ENCODE peak calls at places on chromosomes 7 and 10, in seven cellular contexts. F is GM23338, T is fibroblast of lung, E is hepatocyte, R is cardiac muscle cell, H is AG10803, Y is dorsolateral prefrontal cortex. A is an unnamed sample.

GRCh38 chr7:26166681-26167266 is 14.8 kb downstream of the NFE2L3 start:
- DNase-seq in F (no peak), T (no peak), E (no peak), R (no peak), H (no peak), Y (no peak), A (no peak)

GRCh38 chr10:125175807-125176206 is 15.4 kb upstream of the CTBP2 start:
- DNase-seq in F (no peak), T (no peak), E (no peak), R (peak), H (no peak), Y (no peak), A (no peak)

GRCh38 chr7:158431941-158432347 is 155.7 kb downstream of the PTPRN2 start:
- DNase-seq in F (no peak), T (peak), E (peak), R (peak), H (no peak), Y (no peak), A (peak)

GRCh38 chr7:128831994-128832879 is 2.0 kb downstream of the FLNC start:
- DNase-seq in F (peak), T (peak), E (peak), R (peak), H (peak), Y (no peak), A (peak)

GRCh38 chr10:88108115-88108610 is 244.7 kb downstream of the PTEN start:
- DNase-seq in F (no peak), T (no peak), E (no peak), R (no peak), H (no peak), Y (no peak), A (no peak)

GRCh38 chr7:55158541-55158940 is 139.7 kb downstream of the EGFR start:
- DNase-seq in F (no peak), T (no peak), E (peak), R (no peak), H (peak), Y (no peak), A (peak)

GRCh38 chr10:12723240-12723639 is 278.3 kb downstream of the CCDC3 start:
- DNase-seq in F (no peak), T (no peak), E (no peak), R (no peak), H (no peak), Y (no peak), A (no peak)

GRCh38 chr7:30931161-30931926 is 19.7 kb downstream of the AQP1 start:
- DNase-seq in F (peak), T (no peak), E (peak), R (peak), H (peak), Y (no peak), A (peak)

GRCh38 chr7:92685146-92686042 is 95.2 kb upstream of the FAM133B start:
- DNase-seq in F (peak), T (no peak), E (no peak), R (no peak), H (no peak), Y (no peak), A (no peak)

GRCh38 chr7:45160374-45160773 is 2.8 kb downstream of the RAMP3 start:
- DNase-seq in F (no peak), T (no peak), E (no peak), R (no peak), H (no peak), Y (no peak), A (no peak)

GRCh38 chr7:99024066-99024465 is 119.8 kb downstream of the SMURF1 start:
- DNase-seq in F (no peak), T (peak), E (no peak), R (no peak), H (peak), Y (no peak), A (no peak)

GRCh38 chr7:82699773-82700186 is 256.2 kb upstream of the CACNA2D1 start:
- DNase-seq in F (peak), T (peak), E (peak), R (peak), H (peak), Y (no peak), A (peak)

GRCh38 chr7:11524476-11525398 is 307.3 kb downstream of the THSD7A start:
- DNase-seq in F (no peak), T (no peak), E (no peak), R (no peak), H (no peak), Y (no peak), A (no peak)

GRCh38 chr7:27936244-27937102 is 196.5 kb downstream of the TAX1BP1 start:
- DNase-seq in F (no peak), T (no peak), E (no peak), R (no peak), H (no peak), Y (no peak), A (no peak)

GRCh38 chr7:121006731-121007315 is 18.3 kb downstream of the CPED1 start:
- DNase-seq in F (no peak), T (peak), E (no peak), R (no peak), H (no peak), Y (no peak), A (no peak)

GRCh38 chr7:111528331-111528730 is 34.0 kb downstream of the IMMP2L start:
- DNase-seq in F (no peak), T (no peak), E (no peak), R (no peak), H (no peak), Y (no peak), A (no peak)

GRCh38 chr7:99232082-99232770 is 24.3 kb upstream of the KPNA7 start:
- DNase-seq in F (no peak), T (no peak), E (no peak), R (no peak), H (no peak), Y (no peak), A (no peak)

GRCh38 chr7:100430450-100431285 is 1.0 kb downstream of the MEPCE start:
- DNase-seq in F (peak), T (no peak), E (no peak), R (peak), H (peak), Y (no peak), A (no peak)

GRCh38 chr7:16202298-16202697 is 219.0 kb downstream of the CRPPA start:
- DNase-seq in F (no peak), T (no peak), E (no peak), R (peak), H (no peak), Y (no peak), A (peak)

GRCh38 chr7:11557627-11558026 is 274.4 kb downstream of the THSD7A start:
- DNase-seq in F (peak), T (peak), E (peak), R (peak), H (no peak), Y (no peak), A (peak)

GRCh38 chr7:150515752-150516151 is 1.1 kb downstream of the GIMAP7 start:
- DNase-seq in F (no peak), T (no peak), E (no peak), R (no peak), H (no peak), Y (no peak), A (no peak)

GRCh38 chr7:70060298-70061068 is 462.2 kb downstream of the AUTS2 start:
- DNase-seq in F (peak), T (no peak), E (no peak), R (no peak), H (no peak), Y (no peak), A (no peak)

GRCh38 chr10:71810048-71810750 is 36.9 kb upstream of the VSIR start:
- DNase-seq in F (no peak), T (no peak), E (no peak), R (no peak), H (no peak), Y (no peak), A (no peak)

GRCh38 chr10:34433241-34434076 is 381.6 kb downstream of the PARD3 start:
- DNase-seq in F (no peak), T (peak), E (no peak), R (peak), H (peak), Y (no peak), A (peak)

GRCh38 chr10:123129553-123130271 is 6.1 kb upstream of the HMX3 start:
- DNase-seq in F (no peak), T (no peak), E (no peak), R (no peak), H (no peak), Y (no peak), A (no peak)

GRCh38 chr7:151351967-151352366 is 10.4 kb downstream of the NUB1 start:
- DNase-seq in F (no peak), T (no peak), E (no peak), R (no peak), H (no peak), Y (no peak), A (no peak)

GRCh38 chr10:35795131-35795819 is 153.2 kb upstream of the FZD8 start:
- DNase-seq in F (no peak), T (no peak), E (no peak), R (peak), H (no peak), Y (no peak), A (peak)

GRCh38 chr7:124723012-124723411 is 42.6 kb downstream of the GPR37 start:
- DNase-seq in F (no peak), T (peak), E (no peak), R (no peak), H (peak), Y (no peak), A (peak)

GRCh38 chr7:22192778-22193177 is 164.2 kb downstream of the RAPGEF5 start:
- DNase-seq in F (no peak), T (no peak), E (no peak), R (no peak), H (no peak), Y (no peak), A (no peak)

DNA sequence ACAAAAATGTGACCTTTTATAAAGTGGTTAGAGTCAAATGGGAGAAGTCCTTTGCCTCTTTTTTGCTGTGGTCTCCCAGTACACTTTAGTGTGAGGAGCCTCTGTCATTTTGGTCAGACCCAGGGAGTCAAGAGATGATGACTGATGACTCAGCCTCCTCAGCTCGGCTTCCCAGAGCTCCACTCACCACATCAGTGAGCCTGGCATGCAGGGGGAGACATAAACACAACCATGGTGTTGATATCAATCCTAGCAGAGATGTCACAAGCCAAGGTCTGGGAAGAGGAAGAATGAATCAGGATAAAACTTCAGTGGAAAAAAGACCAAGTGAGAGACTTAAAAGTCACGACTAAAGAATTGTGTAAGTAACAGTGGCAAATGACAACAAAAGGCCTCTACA is 50.1 kb downstream of the TFAM start:
- DNase-seq in F (peak), T (peak), E (peak), R (peak), H (peak), Y (no peak), A (peak)
- TF ChIP-seq CTCF in F (peak), T (peak), E (no peak), R (peak), H (peak), Y (no peak), A (no peak)

GRCh38 chr7:105353752-105354328 is 34.9 kb downstream of the SRPK2 start:
- DNase-seq in F (no peak), T (peak), E (no peak), R (peak), H (peak), Y (no peak), A (peak)

GRCh38 chr7:105352018-105352612 is 36.6 kb downstream of the SRPK2 start:
- DNase-seq in F (no peak), T (peak), E (peak), R (peak), H (peak), Y (no peak), A (peak)

GRCh38 chr7:105350906-105351305 is 37.8 kb downstream of the SRPK2 start:
- DNase-seq in F (no peak), T (no peak), E (no peak), R (no peak), H (no peak), Y (no peak), A (no peak)

GRCh38 chr7:105354383-105354782 is 34.3 kb downstream of the SRPK2 start:
- DNase-seq in F (no peak), T (no peak), E (no peak), R (no peak), H (no peak), Y (no peak), A (no peak)

GRCh38 chr7:105352922-105353668 is 35.6 kb downstream of the SRPK2 start:
- DNase-seq in F (no peak), T (no peak), E (no peak), R (no peak), H (no peak), Y (no peak), A (peak)
- H3K4me3 ChIP-seq in F (no peak), T (no peak), E (no peak), R (no peak), H (no peak), Y (no peak), A (no peak)

GRCh38 chr7:17554341-17555015 is 256.0 kb downstream of the AHR start:
- DNase-seq in F (no peak), T (no peak), E (no peak), R (no peak), H (no peak), Y (no peak), A (no peak)
- TF ChIP-seq CTCF in F (no peak), T (no peak), E (no peak), R (no peak), H (no peak), Y (no peak), A (no peak)

DNA sequence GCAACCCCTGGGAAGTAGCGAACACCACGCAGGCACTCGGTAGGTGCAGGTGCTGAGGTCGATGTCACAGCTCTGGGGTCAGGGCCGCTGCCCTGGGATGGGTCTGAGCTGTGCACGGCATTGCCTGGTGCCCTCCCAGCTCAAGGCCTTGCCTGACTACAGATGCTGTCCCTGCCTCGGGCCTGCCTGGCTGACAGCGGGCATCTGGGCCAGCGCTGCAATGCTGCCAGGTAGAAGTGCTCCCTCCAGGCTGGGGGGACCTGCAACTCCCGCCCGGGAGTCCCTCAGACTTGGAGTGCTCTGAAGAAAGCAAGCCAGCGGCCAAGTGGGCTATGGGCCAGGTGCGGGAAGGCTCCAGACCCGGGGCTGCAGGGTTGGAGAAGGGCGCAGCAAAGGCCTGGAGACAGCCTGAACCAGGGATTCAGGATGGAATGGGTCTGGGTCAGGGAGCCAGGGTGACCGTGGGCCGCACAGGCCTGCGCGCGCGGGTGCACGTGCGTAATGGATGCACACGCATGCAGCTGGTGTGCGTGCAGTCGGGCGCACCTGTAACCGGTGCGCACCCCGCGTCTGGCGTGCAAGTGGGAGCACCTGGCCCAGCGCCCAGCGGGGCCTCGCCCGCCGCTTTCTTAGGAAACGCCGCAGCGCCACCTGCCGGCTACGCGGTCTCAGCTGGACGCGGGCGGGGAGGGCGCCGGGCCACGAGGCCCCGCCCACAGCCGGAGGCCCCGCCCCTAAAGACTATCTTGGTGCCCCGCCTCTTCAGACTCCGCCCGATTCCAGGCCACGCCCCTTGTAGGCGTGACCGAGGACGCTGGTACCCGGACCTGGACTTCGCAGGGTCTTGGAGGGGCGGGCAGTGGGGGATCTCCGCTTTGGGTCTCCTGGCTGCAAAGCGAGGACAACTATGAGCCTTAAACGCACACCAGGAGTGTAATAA is 46.7 kb downstream of the MICALL2 start:
- DNase-seq in F (peak), T (peak), E (peak), R (peak), H (peak), Y (peak), A (peak)
- H3K4me3 ChIP-seq in F (peak), T (no peak), E (no peak), R (no peak), H (no peak), Y (no peak), A (no peak)

A was measured in astrocyte.